ENCODE peak calls at places on chromosomes 4 and X, in five cellular contexts. One of them, this sample, is unnamed.

GRCh38 chrX:132504417-132504816 is 15.6 kb upstream of the MBNL3 start:
- DNase-seq in colonic mucosa: no peak
- DNase-seq in uterus: no peak
- DNase-seq in astrocyte of the cerebellum: no peak
- DNase-seq in fibroblast of pulmonary artery: no peak
- DNase-seq in this sample: no peak

GRCh38 chr4:95409127-95409526 is 139.6 kb downstream of the UNC5C start:
- DNase-seq in colonic mucosa: no peak
- DNase-seq in uterus: no peak
- DNase-seq in astrocyte of the cerebellum: no peak
- DNase-seq in fibroblast of pulmonary artery: peak
- DNase-seq in this sample: no peak

GRCh38 chr4:23135792-23136645 is 443.3 kb downstream of the GBA3 start:
- DNase-seq in colonic mucosa: peak
- DNase-seq in uterus: no peak
- DNase-seq in astrocyte of the cerebellum: peak
- DNase-seq in fibroblast of pulmonary artery: peak
- DNase-seq in this sample: peak

GRCh38 chr4:123064390-123064789 is 142.0 kb upstream of the NUDT6 start:
- DNase-seq in colonic mucosa: no peak
- DNase-seq in uterus: no peak
- DNase-seq in astrocyte of the cerebellum: no peak
- DNase-seq in fibroblast of pulmonary artery: peak
- DNase-seq in this sample: peak

GRCh38 chr4:72311291-72311690 is 257.7 kb downstream of the ADAMTS3 start:
- DNase-seq in colonic mucosa: no peak
- DNase-seq in uterus: no peak
- DNase-seq in astrocyte of the cerebellum: no peak
- DNase-seq in fibroblast of pulmonary artery: peak
- DNase-seq in this sample: no peak

GRCh38 chr4:73776363-73776762 is 36.0 kb downstream of the CXCL8 start:
- DNase-seq in colonic mucosa: peak
- DNase-seq in uterus: peak
- DNase-seq in astrocyte of the cerebellum: peak
- DNase-seq in fibroblast of pulmonary artery: peak
- DNase-seq in this sample: peak

GRCh38 chr4:38182334-38182998 is 222.3 kb downstream of the PTTG2 start:
- DNase-seq in colonic mucosa: no peak
- DNase-seq in uterus: no peak
- DNase-seq in astrocyte of the cerebellum: no peak
- DNase-seq in fibroblast of pulmonary artery: no peak
- DNase-seq in this sample: no peak

GRCh38 chr4:158610790-158611189 is 60.9 kb downstream of the C4orf46 start:
- DNase-seq in colonic mucosa: no peak
- DNase-seq in uterus: no peak
- DNase-seq in astrocyte of the cerebellum: no peak
- DNase-seq in fibroblast of pulmonary artery: peak
- DNase-seq in this sample: no peak

GRCh38 chr4:178941975-178942374 is 1499.7 kb upstream of the AGA start:
- DNase-seq in colonic mucosa: no peak
- DNase-seq in uterus: no peak
- DNase-seq in astrocyte of the cerebellum: no peak
- DNase-seq in fibroblast of pulmonary artery: no peak
- DNase-seq in this sample: no peak

GRCh38 chrX:121238093-121238492 is 190.7 kb downstream of the GLUD2 start:
- DNase-seq in colonic mucosa: no peak
- DNase-seq in uterus: no peak
- DNase-seq in astrocyte of the cerebellum: no peak
- DNase-seq in fibroblast of pulmonary artery: no peak
- DNase-seq in this sample: no peak

GRCh38 chrX:150536455-150537116 is 31.8 kb upstream of the MTM1 start:
- DNase-seq in colonic mucosa: no peak
- DNase-seq in uterus: no peak
- DNase-seq in astrocyte of the cerebellum: no peak
- DNase-seq in fibroblast of pulmonary artery: no peak
- DNase-seq in this sample: no peak

GRCh38 chrX:23937100-23937499 is 29.3 kb downstream of the CXorf58 start:
- DNase-seq in colonic mucosa: no peak
- DNase-seq in uterus: no peak
- DNase-seq in astrocyte of the cerebellum: no peak
- DNase-seq in fibroblast of pulmonary artery: no peak
- DNase-seq in this sample: no peak

GRCh38 chr4:122990891-122991290 is 68.5 kb upstream of the NUDT6 start:
- DNase-seq in colonic mucosa: no peak
- DNase-seq in uterus: no peak
- DNase-seq in astrocyte of the cerebellum: no peak
- DNase-seq in fibroblast of pulmonary artery: no peak
- DNase-seq in this sample: no peak

GRCh38 chr4:170465434-170465833 is 375.7 kb upstream of the AADAT start:
- DNase-seq in colonic mucosa: no peak
- DNase-seq in uterus: no peak
- DNase-seq in astrocyte of the cerebellum: no peak
- DNase-seq in fibroblast of pulmonary artery: no peak
- DNase-seq in this sample: no peak

GRCh38 chrX:137212078-137212632 is 178.4 kb upstream of the GPR101 start:
- DNase-seq in colonic mucosa: no peak
- DNase-seq in uterus: no peak
- DNase-seq in astrocyte of the cerebellum: no peak
- DNase-seq in fibroblast of pulmonary artery: no peak
- DNase-seq in this sample: no peak

GRCh38 chr4:30385650-30386049 is 334.5 kb upstream of the PCDH7 start:
- DNase-seq in colonic mucosa: no peak
- DNase-seq in uterus: no peak
- DNase-seq in astrocyte of the cerebellum: no peak
- DNase-seq in fibroblast of pulmonary artery: no peak
- DNase-seq in this sample: no peak

GRCh38 chr4:82745173-82745842 is 53.3 kb downstream of the SCD5 start:
- DNase-seq in colonic mucosa: no peak
- DNase-seq in uterus: no peak
- DNase-seq in astrocyte of the cerebellum: peak
- DNase-seq in fibroblast of pulmonary artery: no peak
- DNase-seq in this sample: peak

GRCh38 chr4:113452868-113453620 is 308.5 kb downstream of the CAMK2D start:
- DNase-seq in colonic mucosa: no peak
- DNase-seq in uterus: peak
- DNase-seq in astrocyte of the cerebellum: peak
- DNase-seq in fibroblast of pulmonary artery: peak
- DNase-seq in this sample: no peak

GRCh38 chr4:1193206-1194027 is 21.0 kb upstream of the SPON2 start:
- DNase-seq in colonic mucosa: peak
- DNase-seq in uterus: peak
- DNase-seq in astrocyte of the cerebellum: no peak
- DNase-seq in fibroblast of pulmonary artery: peak
- DNase-seq in this sample: no peak

GRCh38 chr4:53640576-53641459 is 49.5 kb upstream of the LNX1 start:
- DNase-seq in colonic mucosa: no peak
- DNase-seq in uterus: no peak
- DNase-seq in astrocyte of the cerebellum: no peak
- DNase-seq in fibroblast of pulmonary artery: no peak
- DNase-seq in this sample: no peak

GRCh38 chr4:98162696-98163095 is 19.4 kb upstream of the STPG2 start:
- DNase-seq in colonic mucosa: no peak
- DNase-seq in uterus: no peak
- DNase-seq in astrocyte of the cerebellum: no peak
- DNase-seq in fibroblast of pulmonary artery: no peak
- DNase-seq in this sample: no peak

GRCh38 chr4:128159967-128160366 is 98.9 kb downstream of the LARP1B start:
- DNase-seq in colonic mucosa: no peak
- DNase-seq in uterus: no peak
- DNase-seq in astrocyte of the cerebellum: no peak
- DNase-seq in fibroblast of pulmonary artery: peak
- DNase-seq in this sample: no peak

GRCh38 chrX:107718156-107718621 is 57.4 kb downstream of the TSC22D3 start:
- DNase-seq in colonic mucosa: peak
- DNase-seq in uterus: peak
- DNase-seq in astrocyte of the cerebellum: peak
- DNase-seq in fibroblast of pulmonary artery: peak
- DNase-seq in this sample: no peak

GRCh38 chr4:187063251-187063650 is 339.6 kb upstream of the FAT1 start:
- DNase-seq in colonic mucosa: no peak
- DNase-seq in uterus: no peak
- DNase-seq in astrocyte of the cerebellum: no peak
- DNase-seq in fibroblast of pulmonary artery: no peak
- DNase-seq in this sample: no peak

GRCh38 chrX:105475801-105476200 is 255.3 kb upstream of the TEX13A start:
- DNase-seq in colonic mucosa: no peak
- DNase-seq in uterus: no peak
- DNase-seq in astrocyte of the cerebellum: no peak
- DNase-seq in fibroblast of pulmonary artery: no peak
- DNase-seq in this sample: no peak

GRCh38 chrX:40095588-40096394 is 2.0 kb downstream of the BCOR start:
- DNase-seq in colonic mucosa: no peak
- DNase-seq in uterus: no peak
- DNase-seq in astrocyte of the cerebellum: no peak
- DNase-seq in fibroblast of pulmonary artery: no peak
- DNase-seq in this sample: no peak

GRCh38 chr4:153591441-153591840 is 92.6 kb upstream of the TLR2 start:
- DNase-seq in colonic mucosa: no peak
- DNase-seq in uterus: no peak
- DNase-seq in astrocyte of the cerebellum: no peak
- DNase-seq in fibroblast of pulmonary artery: no peak
- DNase-seq in this sample: no peak

GRCh38 chr4:151603377-151603776 is 157.4 kb downstream of the GATB start:
- DNase-seq in colonic mucosa: no peak
- DNase-seq in uterus: no peak
- DNase-seq in astrocyte of the cerebellum: no peak
- DNase-seq in fibroblast of pulmonary artery: no peak
- DNase-seq in this sample: no peak

GRCh38 chrX:137926090-137926489 is 360.2 kb downstream of the ZIC3 start:
- DNase-seq in colonic mucosa: no peak
- DNase-seq in uterus: no peak
- DNase-seq in astrocyte of the cerebellum: peak
- DNase-seq in fibroblast of pulmonary artery: no peak
- DNase-seq in this sample: no peak

GRCh38 chr4:163332526-163333405 is at the start of gene NPY1R:
- DNase-seq in colonic mucosa: peak
- DNase-seq in uterus: peak
- DNase-seq in astrocyte of the cerebellum: peak
- DNase-seq in fibroblast of pulmonary artery: peak
- DNase-seq in this sample: peak

GRCh38 chrX:133994576-133994975 is 9.2 kb upstream of the GPC3 start:
- DNase-seq in colonic mucosa: no peak
- DNase-seq in uterus: no peak
- DNase-seq in astrocyte of the cerebellum: no peak
- DNase-seq in fibroblast of pulmonary artery: peak
- DNase-seq in this sample: peak

GRCh38 chr4:2746891-2747695 is 9.0 kb downstream of the TNIP2 start:
- DNase-seq in colonic mucosa: no peak
- DNase-seq in uterus: no peak
- DNase-seq in astrocyte of the cerebellum: no peak
- DNase-seq in fibroblast of pulmonary artery: no peak
- DNase-seq in this sample: no peak

GRCh38 chrX:68238568-68238967 is 194.7 kb downstream of the OPHN1 start:
- DNase-seq in colonic mucosa: no peak
- DNase-seq in uterus: no peak
- DNase-seq in astrocyte of the cerebellum: no peak
- DNase-seq in fibroblast of pulmonary artery: no peak
- DNase-seq in this sample: no peak

GRCh38 chr4:122453384-122454000 is 3.0 kb downstream of the IL2 start:
- DNase-seq in colonic mucosa: no peak
- DNase-seq in uterus: no peak
- DNase-seq in astrocyte of the cerebellum: no peak
- DNase-seq in fibroblast of pulmonary artery: no peak
- DNase-seq in this sample: peak

GRCh38 chr4:128648021-128648420 is 161.5 kb upstream of the JADE1 start:
- DNase-seq in colonic mucosa: no peak
- DNase-seq in uterus: no peak
- DNase-seq in astrocyte of the cerebellum: no peak
- DNase-seq in fibroblast of pulmonary artery: no peak
- DNase-seq in this sample: no peak

GRCh38 chr4:148961526-148961925 is 519.3 kb upstream of the NR3C2 start:
- DNase-seq in colonic mucosa: no peak
- DNase-seq in uterus: no peak
- DNase-seq in astrocyte of the cerebellum: no peak
- DNase-seq in fibroblast of pulmonary artery: no peak
- DNase-seq in this sample: no peak
- H3K4me3 ChIP-seq in colonic mucosa: no peak
- H3K4me3 ChIP-seq in uterus: no peak
- H3K4me3 ChIP-seq in astrocyte of the cerebellum: no peak
- H3K4me3 ChIP-seq in fibroblast of pulmonary artery: no peak
- H3K4me3 ChIP-seq in this sample: no peak

GRCh38 chrX:16278927-16279326 is 111.6 kb downstream of the MAGEB17 start:
- DNase-seq in colonic mucosa: peak
- DNase-seq in uterus: no peak
- DNase-seq in astrocyte of the cerebellum: no peak
- DNase-seq in fibroblast of pulmonary artery: no peak
- DNase-seq in this sample: no peak
- TF ChIP-seq CTCF in colonic mucosa: no peak
- TF ChIP-seq CTCF in uterus: no peak
- TF ChIP-seq CTCF in astrocyte of the cerebellum: no peak
- TF ChIP-seq CTCF in fibroblast of pulmonary artery: no peak
- TF ChIP-seq CTCF in this sample: peak

GRCh38 chr4:150012851-150013360 is 65.3 kb upstream of the DCLK2 start:
- DNase-seq in colonic mucosa: no peak
- DNase-seq in uterus: no peak
- DNase-seq in astrocyte of the cerebellum: no peak
- DNase-seq in fibroblast of pulmonary artery: no peak
- DNase-seq in this sample: no peak
- H3K4me3 ChIP-seq in colonic mucosa: no peak
- H3K4me3 ChIP-seq in uterus: no peak
- H3K4me3 ChIP-seq in astrocyte of the cerebellum: no peak
- H3K4me3 ChIP-seq in fibroblast of pulmonary artery: no peak
- H3K4me3 ChIP-seq in this sample: no peak

GRCh38 chr4:116849620-116850019 is 235.8 kb downstream of the TRAM1L1 start:
- DNase-seq in colonic mucosa: no peak
- DNase-seq in uterus: no peak
- DNase-seq in astrocyte of the cerebellum: no peak
- DNase-seq in fibroblast of pulmonary artery: no peak
- DNase-seq in this sample: no peak
- TF ChIP-seq CTCF in colonic mucosa: no peak
- TF ChIP-seq CTCF in uterus: no peak
- TF ChIP-seq CTCF in astrocyte of the cerebellum: peak
- TF ChIP-seq CTCF in fibroblast of pulmonary artery: no peak
- TF ChIP-seq CTCF in this sample: peak

GRCh38 chr4:174524242-174524641 is 2.0 kb upstream of the HPGD start:
- DNase-seq in colonic mucosa: peak
- DNase-seq in uterus: no peak
- DNase-seq in astrocyte of the cerebellum: no peak
- DNase-seq in fibroblast of pulmonary artery: no peak
- DNase-seq in this sample: no peak
- H3K4me3 ChIP-seq in colonic mucosa: no peak
- H3K4me3 ChIP-seq in uterus: peak
- H3K4me3 ChIP-seq in astrocyte of the cerebellum: no peak
- H3K4me3 ChIP-seq in fibroblast of pulmonary artery: no peak
- H3K4me3 ChIP-seq in this sample: no peak

GRCh38 chr4:21952549-21952948 is 4.0 kb upstream of the KCNIP4 start:
- DNase-seq in colonic mucosa: no peak
- DNase-seq in uterus: no peak
- DNase-seq in astrocyte of the cerebellum: no peak
- DNase-seq in fibroblast of pulmonary artery: no peak
- DNase-seq in this sample: no peak
- TF ChIP-seq CTCF in colonic mucosa: no peak
- TF ChIP-seq CTCF in uterus: no peak
- TF ChIP-seq CTCF in astrocyte of the cerebellum: no peak
- TF ChIP-seq CTCF in fibroblast of pulmonary artery: no peak
- TF ChIP-seq CTCF in this sample: no peak

This sample was measured in epithelial cell of proximal tubule.